ENCODE peak calls at places on chromosomes 2 and 18, in six cellular contexts. F is fibroblast of mammary gland, T is OCI-LY7, H is bronchial epithelial cell, G is foreskin fibroblast, V is pancreas. M is an unnamed sample.
A peak's percentile ranks its signal among the peaks of the same experiment; 100 is the strongest.

GRCh38 chr2:202494300-202494699 is 118.2 kb downstream of the BMPR2 start:
- DNase-seq in G (peak; percentile 77), F (peak; percentile 49), T (no peak), H (peak; percentile 37), V (no peak), M (no peak)

GRCh38 chr18:49949991-49950395 is 136.7 kb upstream of the ACAA2 start:
- DNase-seq in T (no peak), G (no peak), F (no peak), V (no peak), H (no peak), M (no peak)

GRCh38 chr2:217370391-217370790 is 510.5 kb upstream of the TNP1 start:
- DNase-seq in F (peak; percentile 81), T (no peak), G (peak; percentile 91), V (no peak), H (peak; percentile 99), M (no peak)

GRCh38 chr2:28356095-28356911 is 36.4 kb upstream of the FOSL2 start:
- DNase-seq in F (peak; percentile 82), T (no peak), V (peak; percentile 84), G (peak; percentile 94), H (peak; percentile 61), M (peak; percentile 49)

GRCh38 chr2:239311132-239312040 is 89.4 kb downstream of the HDAC4 start:
- DNase-seq in F (peak; percentile 36), T (no peak), H (no peak), G (peak; percentile 54), V (peak; percentile 56), M (no peak)

GRCh38 chr2:65039640-65040039 is 16.6 kb upstream of the CEP68 start:
- DNase-seq in V (no peak), H (no peak), T (no peak), F (no peak), G (no peak), M (no peak)

GRCh38 chr2:26123426-26123825 is 49.5 kb upstream of the GAREM2 start:
- DNase-seq in G (no peak), H (no peak), V (no peak), F (no peak), T (no peak), M (no peak)

GRCh38 chr2:73293534-73294171 is at the start of gene EGR4:
- DNase-seq in H (peak; percentile 56), F (peak; percentile 68), V (no peak), G (peak; percentile 89), T (peak; percentile 33), M (no peak)

GRCh38 chr2:191637182-191638078 is 40.5 kb upstream of the NABP1 start:
- DNase-seq in T (no peak), F (peak; percentile 69), G (peak; percentile 64), H (peak; percentile 98), V (no peak), M (no peak)

GRCh38 chr2:61017003-61017555 is 441 bp upstream of the PEX13 start:
- DNase-seq in T (peak; percentile 85), H (peak; percentile 80), V (peak; percentile 86), G (peak; percentile 80), F (peak; percentile 67), M (peak; percentile 44)

GRCh38 chr18:28183418-28184078 is 6.6 kb upstream of the CDH2 start:
- DNase-seq in V (no peak), F (peak; percentile 34), T (no peak), G (no peak), H (peak; percentile 12), M (no peak)

GRCh38 chr2:240856151-240856980 is 12.3 kb upstream of the AGXT start:
- DNase-seq in T (peak; percentile 33), H (no peak), F (no peak), G (peak; percentile 21), V (peak; percentile 51), M (no peak)

GRCh38 chr2:174053285-174053684 is 88.1 kb upstream of the SP3 start:
- DNase-seq in H (no peak), F (no peak), T (no peak), V (no peak), G (no peak), M (no peak)

GRCh38 chr2:1049691-1050090 is 99.0 kb downstream of the SNTG2 start:
- DNase-seq in H (peak; percentile 35), V (no peak), F (peak; percentile 30), T (no peak), G (peak; percentile 88), M (no peak)

GRCh38 chr2:88214631-88215030 is 44.5 kb downstream of the THNSL2 start:
- DNase-seq in V (no peak), F (no peak), T (no peak), G (no peak), H (no peak), M (no peak)

GRCh38 chr2:61013382-61013781 is 4.1 kb upstream of the PEX13 start:
- DNase-seq in T (no peak), H (no peak), F (no peak), V (no peak), G (peak; percentile 4), M (no peak)

GRCh38 chr2:32688511-32688910 is 60.7 kb downstream of the TTC27 start:
- DNase-seq in T (no peak), F (peak; percentile 63), V (no peak), G (peak; percentile 57), H (peak; percentile 89), M (peak; percentile 66)

GRCh38 chr18:74116628-74117554 is 30.7 kb downstream of the FBXO15 start:
- DNase-seq in G (peak; percentile 72), V (no peak), F (peak; percentile 68), T (peak; percentile 41), H (peak; percentile 37), M (peak; percentile 51)

GRCh38 chr2:12602661-12603060 is 114.1 kb upstream of the TRIB2 start:
- DNase-seq in G (peak; percentile 78), T (no peak), V (no peak), H (no peak), F (peak; percentile 55), M (no peak)

GRCh38 chr2:43057742-43058706 is 168.4 kb downstream of the ZFP36L2 start:
- DNase-seq in G (no peak), F (no peak), V (no peak), T (no peak), H (no peak), M (no peak)

GRCh38 chr18:71426441-71426840 is 1117.7 kb downstream of the CBLN2 start:
- DNase-seq in G (no peak), V (no peak), T (no peak), H (no peak), F (no peak), M (no peak)

GRCh38 chr2:29056452-29056851 is 17.9 kb downstream of the PCARE start:
- DNase-seq in F (no peak), H (no peak), T (no peak), V (no peak), G (no peak), M (no peak)

GRCh38 chr2:231300722-231301076 is 94.8 kb upstream of the B3GNT7 start:
- DNase-seq in G (no peak), H (no peak), T (peak; percentile 24), V (no peak), F (no peak), M (no peak)
- H3K4me3 ChIP-seq in G (no peak overlapping the region), H (no peak overlapping the region), T (no peak overlapping the region), V (no peak overlapping the region), F (no peak overlapping the region), M (no peak overlapping the region)

GRCh38 chr2:45001629-45002385 is 7.4 kb downstream of the SIX2 start:
- DNase-seq in T (no peak), V (no peak), G (peak; percentile 23), F (no peak), H (no peak), M (no peak)

GRCh38 chr2:45000341-45000901 is 8.8 kb downstream of the SIX2 start:
- DNase-seq in V (no peak), H (no peak), F (no peak), T (no peak), G (no peak), M (no peak)

GRCh38 chr2:44999540-44999939 is 9.7 kb downstream of the SIX2 start:
- DNase-seq in F (no peak), V (no peak), G (no peak), T (no peak), H (no peak), M (no peak)

GRCh38 chr2:45002661-45003210 is 6.5 kb downstream of the SIX2 start:
- DNase-seq in F (no peak), V (no peak), G (no peak), T (no peak), H (no peak), M (no peak)

DNA sequence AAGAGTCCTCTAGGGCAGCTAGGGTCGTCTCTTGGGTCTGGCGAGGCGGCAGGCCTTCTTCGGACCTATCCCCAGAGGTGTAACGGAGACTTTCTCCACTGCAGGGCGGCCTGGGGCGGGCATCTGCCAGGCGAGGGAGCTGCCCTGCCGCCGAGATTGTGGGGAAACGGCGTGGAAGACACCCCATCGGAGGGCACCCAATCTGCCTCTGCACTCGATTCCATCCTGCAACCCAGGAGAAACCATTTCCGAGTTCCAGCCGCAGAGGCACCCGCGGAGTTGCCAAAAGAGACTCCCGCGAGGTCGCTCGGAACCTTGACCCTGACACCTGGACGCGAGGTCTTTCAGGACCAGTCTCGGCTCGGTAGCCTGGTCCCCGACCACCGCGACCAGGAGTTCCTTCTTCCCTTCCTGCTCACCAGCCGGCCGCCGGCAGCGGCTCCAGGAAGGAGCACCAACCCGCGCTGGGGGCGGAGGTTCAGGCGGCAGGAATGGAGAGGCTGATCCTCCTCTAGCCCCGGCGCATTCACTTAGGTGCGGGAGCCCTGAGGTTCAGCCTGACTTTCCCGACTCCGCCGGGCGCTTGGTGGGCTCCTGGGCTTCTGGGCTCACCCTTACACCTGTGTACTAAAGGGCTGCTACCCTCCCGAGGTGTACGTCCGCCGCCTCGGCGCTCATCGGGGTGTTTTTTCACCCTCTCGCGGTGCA is 8.2 kb downstream of the SIX2 start:
- DNase-seq in V (peak; percentile 78), H (no peak), T (no peak), F (no peak), G (peak; percentile 50), M (no peak)
- H3K4me3 ChIP-seq in V (peak overlapping the region; percentile 42), H (peak overlapping the region; percentile 22), T (no peak overlapping the region), F (peak overlapping the region; percentile 28), G (no peak overlapping the region), M (peak overlapping the region; percentile 25)

DNA sequence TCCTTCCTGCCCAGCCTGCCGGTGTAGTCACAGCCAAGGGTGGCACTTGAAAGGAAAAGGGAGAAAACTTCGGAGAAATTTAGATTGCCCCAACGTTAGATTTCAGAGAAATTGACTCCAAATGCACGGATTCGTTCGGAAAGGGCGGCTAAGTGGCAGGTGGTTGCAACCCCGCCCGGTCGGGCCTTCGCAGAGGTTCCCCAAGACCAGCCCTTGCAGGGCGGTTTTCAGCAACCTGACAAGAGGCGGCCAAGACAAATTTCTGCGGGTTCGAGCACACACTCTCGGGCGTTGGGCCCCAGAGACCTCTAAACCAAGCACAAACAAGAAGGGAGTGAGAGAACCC is 4.8 kb downstream of the ONECUT2 start:
- DNase-seq in H (no peak), F (no peak), T (no peak), G (no peak), V (no peak), M (no peak)
- H3K4me3 ChIP-seq in H (no peak overlapping the region), F (no peak overlapping the region), T (no peak overlapping the region), G (no peak overlapping the region), V (no peak overlapping the region), M (no peak overlapping the region)

GRCh38 chr18:62336618-62337017 is 11.5 kb downstream of the TNFRSF11A start:
- DNase-seq in T (no peak), H (no peak), V (no peak), G (no peak), F (no peak), M (no peak)
- H3K4me3 ChIP-seq in T (no peak overlapping the region), H (no peak overlapping the region), V (no peak overlapping the region), G (no peak overlapping the region), F (no peak overlapping the region), M (no peak overlapping the region)

DNA sequence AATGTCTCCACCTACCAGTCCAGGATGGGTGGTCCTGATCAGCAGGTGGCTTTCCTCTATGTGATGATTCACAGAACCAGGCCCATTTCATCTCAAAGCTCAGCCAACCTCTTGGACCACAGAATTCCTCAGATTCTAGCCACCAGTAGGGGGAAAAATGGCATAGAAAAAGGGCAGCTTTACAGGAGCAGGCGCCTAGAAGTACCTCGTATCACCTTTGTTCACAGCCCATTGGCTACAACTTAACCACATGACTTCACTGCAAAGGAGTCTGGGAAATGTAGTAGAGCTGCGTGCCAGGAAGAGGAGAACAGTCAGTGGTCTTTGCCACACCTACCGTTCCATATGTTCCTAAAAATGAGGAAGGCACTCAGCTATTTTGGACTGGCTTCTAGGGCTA is 62.8 kb upstream of the DTNA start:
- DNase-seq in G (no peak), V (no peak), H (no peak), T (peak; percentile 68), F (no peak), M (no peak)
- H3K4me3 ChIP-seq in G (no peak overlapping the region), V (no peak overlapping the region), H (no peak overlapping the region), T (peak overlapping the region; percentile 12), F (no peak overlapping the region), M (no peak overlapping the region)

M was measured in astrocyte of the cerebellum.